ENCODE peak calls at places on chromosomes 2 and 18, in five cellular contexts. G, J, B, Q and K are unnamed samples.
A peak's percentile ranks its signal among the peaks of the same experiment; 100 is the strongest.

GRCh38 chr2:240933966-240934700 is 28.0 kb downstream of the CROCC2 start:
- DNase-seq in Q (no peak), G (peak; percentile 53), B (no peak), J (peak; percentile 47), K (no peak)

GRCh38 chr2:237996041-237996593 is 29.3 kb downstream of the UBE2F start:
- DNase-seq in J (no peak), B (no peak), G (no peak), Q (no peak), K (no peak)

GRCh38 chr2:151922845-151923666 is 94.8 kb upstream of the ARL5A start:
- DNase-seq in B (peak; percentile 7), Q (no peak), G (no peak), J (peak; percentile 80), K (peak; percentile 93)

GRCh38 chr2:240463866-240464481 is 28.5 kb downstream of the GPC1 start:
- DNase-seq in G (no peak), J (peak; percentile 60), B (no peak), Q (no peak), K (no peak)

GRCh38 chr2:238978507-238978906 is 130.6 kb downstream of the TWIST2 start:
- DNase-seq in J (no peak), Q (no peak), G (no peak), B (no peak), K (no peak)

GRCh38 chr2:235458839-235459273 is 35.0 kb upstream of the AGAP1 start:
- DNase-seq in Q (no peak), J (no peak), B (no peak), G (no peak), K (no peak)

GRCh38 chr2:98880266-98881152 is 55.5 kb downstream of the CRACDL start:
- DNase-seq in Q (no peak), B (no peak), J (no peak), G (no peak), K (peak; percentile 78)

GRCh38 chr18:312415-312814 is 44.6 kb upstream of the THOC1 start:
- DNase-seq in G (no peak), Q (no peak), B (no peak), J (no peak), K (no peak)

GRCh38 chr2:65232636-65233035 is 5.0 kb downstream of the ACTR2 start:
- DNase-seq in Q (no peak), G (no peak), J (no peak), B (no peak), K (no peak)

DNA sequence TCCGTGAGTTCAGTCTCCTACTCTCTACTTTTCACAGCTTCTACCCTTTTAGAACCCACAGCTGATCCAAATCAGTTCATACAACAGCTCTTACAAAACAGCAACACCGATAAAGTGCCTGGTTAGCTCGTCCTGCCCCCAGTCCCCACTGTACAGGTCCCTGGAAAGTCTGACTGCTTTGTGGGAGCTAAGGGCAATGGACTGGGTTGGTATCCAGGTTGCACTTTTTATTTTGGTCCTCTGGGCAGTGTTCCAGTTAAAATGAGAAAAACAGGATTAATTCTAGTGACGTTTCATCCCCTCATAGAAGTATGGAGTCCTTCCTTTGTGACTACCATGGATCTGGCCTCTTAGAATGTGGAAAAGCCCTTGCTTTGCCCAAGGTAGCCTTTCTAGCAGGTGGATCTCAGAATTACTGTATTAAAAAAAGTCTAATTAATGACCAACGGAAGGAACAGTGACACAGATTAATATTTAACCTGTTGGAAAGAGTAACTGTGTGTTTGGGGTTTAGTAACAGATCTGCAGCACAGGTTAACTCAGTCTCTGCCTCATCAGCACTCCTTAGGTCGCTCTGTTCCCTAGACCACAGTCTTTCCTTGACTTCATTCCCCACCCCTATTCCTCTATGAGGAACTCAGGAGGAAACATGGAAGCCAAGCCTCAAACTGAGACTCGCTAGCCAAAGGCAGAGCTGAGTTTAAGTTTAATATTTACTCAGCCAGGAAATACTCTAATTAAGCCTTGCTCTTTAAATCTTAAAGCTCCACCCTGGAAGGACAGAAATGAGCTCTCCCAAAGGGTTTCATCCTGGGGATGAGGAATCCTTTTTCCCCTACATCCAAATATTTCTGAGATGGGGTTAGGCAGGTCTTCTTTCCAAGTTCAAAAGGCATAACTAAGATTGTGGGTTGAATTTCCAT is 52.8 kb upstream of the ITGA6 start:
- DNase-seq in Q (no peak), J (no peak), G (no peak), B (no peak), K (no peak)
- TF ChIP-seq POLR2A in Q (no peak), J (no peak), G (no peak), B (no peak), K (no peak)

GRCh38 chr18:48265328-48265727 is 143.9 kb downstream of the ZBTB7C start:
- DNase-seq in Q (no peak), G (no peak), B (no peak), J (no peak), K (no peak)

GRCh38 chr18:48260237-48260636 is 148.9 kb downstream of the ZBTB7C start:
- DNase-seq in Q (no peak), B (no peak), G (no peak), J (no peak), K (no peak)

GRCh38 chr18:48263421-48263820 is 145.8 kb downstream of the ZBTB7C start:
- DNase-seq in J (no peak), B (no peak), Q (no peak), G (no peak), K (no peak)

GRCh38 chr18:48264508-48264907 is 144.7 kb downstream of the ZBTB7C start:
- DNase-seq in Q (no peak), B (no peak), J (no peak), G (no peak), K (no peak)

GRCh38 chr18:48263913-48264506 is 145.2 kb downstream of the ZBTB7C start:
- DNase-seq in B (no peak), J (no peak), G (no peak), Q (no peak), K (no peak)
- H3K4me3 ChIP-seq in B (no peak overlapping the region), J (no peak overlapping the region), G (no peak overlapping the region), Q (no peak overlapping the region), K (no peak overlapping the region)

GRCh38 chr18:25669741-25670140 is 317.8 kb upstream of the ZNF521 start:
- DNase-seq in Q (no peak), J (no peak), B (no peak), G (no peak), K (no peak)

GRCh38 chr18:25675123-25675850 is 323.3 kb upstream of the ZNF521 start:
- DNase-seq in J (no peak), B (no peak), G (no peak), Q (no peak), K (no peak)

GRCh38 chr18:25674183-25674582 is 322.2 kb upstream of the ZNF521 start:
- DNase-seq in J (no peak), G (no peak), Q (no peak), B (no peak), K (no peak)

GRCh38 chr18:25678226-25678625 is 326.3 kb upstream of the ZNF521 start:
- DNase-seq in G (no peak), J (no peak), Q (no peak), B (no peak), K (no peak)

GRCh38 chr18:25672490-25672889 is 320.5 kb upstream of the ZNF521 start:
- DNase-seq in B (no peak), G (no peak), Q (no peak), J (no peak), K (no peak)
- TF ChIP-seq CTCF in B (no peak), G (no peak), Q (peak; percentile 26), J (no peak), K (no peak)

GRCh38 chr2:43049836-43050796 is 176.3 kb downstream of the ZFP36L2 start:
- DNase-seq in G (no peak), B (no peak), Q (no peak), J (peak; percentile 58), K (peak; percentile 84)

GRCh38 chr2:43045866-43046265 is 180.5 kb downstream of the ZFP36L2 start:
- DNase-seq in J (no peak), Q (no peak), B (no peak), G (no peak), K (no peak)

GRCh38 chr2:43044093-43044614 is 182.3 kb downstream of the ZFP36L2 start:
- DNase-seq in B (no peak), J (peak; percentile 58), Q (no peak), G (no peak), K (peak; percentile 86)

GRCh38 chr2:43050866-43051265 is 175.5 kb downstream of the ZFP36L2 start:
- DNase-seq in Q (no peak), G (no peak), J (peak; percentile 36), B (no peak), K (no peak)

DNA sequence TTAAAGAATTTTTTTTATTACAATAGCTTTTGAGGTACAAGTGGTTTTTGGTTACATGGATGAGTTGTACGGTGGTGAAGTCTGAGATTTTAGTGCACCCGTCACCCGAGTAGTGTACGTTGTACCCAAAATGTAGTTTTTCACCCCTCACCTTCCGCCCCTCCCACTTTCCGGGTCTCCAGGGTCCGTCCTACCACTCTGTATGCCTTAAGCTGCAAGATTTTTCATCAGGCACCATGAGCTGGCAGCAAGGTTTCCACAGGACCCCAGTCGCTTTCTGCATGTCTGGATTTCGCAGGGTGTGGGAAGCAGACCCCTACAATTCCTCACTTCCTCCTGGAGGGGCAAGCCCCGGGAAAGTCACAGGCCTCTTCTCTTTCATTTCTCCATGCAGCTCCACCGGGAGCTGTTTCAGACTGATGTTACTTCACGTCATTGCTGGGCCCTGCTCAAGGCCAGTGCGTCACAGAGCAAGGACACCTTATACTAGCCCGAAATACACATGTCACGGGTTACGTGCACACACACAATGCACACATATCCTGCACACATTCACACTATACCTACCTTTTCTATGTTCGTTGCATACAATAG is 179.1 kb downstream of the ZFP36L2 start:
- DNase-seq in G (no peak), Q (no peak), B (no peak), J (peak; percentile 44), K (no peak)
- TF ChIP-seq POLR2A in G (no peak), Q (no peak), B (no peak), J (no peak), K (no peak)